ENCODE peak calls at places on chromosomes 6 and 20, in five cellular contexts. Z is substantia nigra; F is NCI-H1105; P is hypothalamus; T is CD4-positive, alpha-beta T cell. A is an unnamed sample.

GRCh38 chr6:10272591-10272990 is 142.3 kb downstream of the TFAP2A start:
- DNase-seq in T (no peak), P (no peak), F (no peak), Z (no peak), A (no peak)

GRCh38 chr20:54228841-54229240 is 21.0 kb downstream of the PFDN4 start:
- DNase-seq in P (no peak), Z (no peak), F (no peak), T (no peak), A (peak; percentile 64)

GRCh38 chr6:50655848-50656453 is 57.4 kb upstream of the TFAP2D start:
- DNase-seq in T (no peak), P (no peak), F (no peak), Z (no peak), A (peak; percentile 0)

GRCh38 chr6:116008470-116009229 is 52.0 kb downstream of the FRK start:
- DNase-seq in F (no peak), Z (no peak), P (no peak), T (no peak), A (peak; percentile 80)

GRCh38 chr20:35226775-35227681 is 538 bp downstream of the MMP24 start:
- DNase-seq in Z (peak; percentile 8), F (peak; percentile 17), P (peak; percentile 7), T (peak; percentile 26), A (peak; percentile 56)

GRCh38 chr6:111207141-111207858 is 120.0 kb downstream of the SLC16A10 start:
- DNase-seq in Z (no peak), T (no peak), P (no peak), F (no peak), A (peak; percentile 15)

GRCh38 chr6:125041740-125042459 is 79.7 kb downstream of the RNF217 start:
- DNase-seq in Z (no peak), T (no peak), F (no peak), P (no peak), A (peak; percentile 31)

GRCh38 chr20:61932199-61932592 is 133.5 kb downstream of the TAF4 start:
- DNase-seq in Z (no peak), F (no peak), P (no peak), T (no peak), A (no peak)

GRCh38 chr20:37741560-37741959 is 47.7 kb downstream of the CTNNBL1 start:
- DNase-seq in F (no peak), T (no peak), Z (no peak), P (no peak), A (peak; percentile 42)

GRCh38 chr6:14454467-14454763 is 336.8 kb downstream of the CD83 start:
- DNase-seq in T (no peak), Z (no peak), P (no peak), F (peak; percentile 15), A (no peak)

GRCh38 chr6:57302477-57302876 is 15.0 kb upstream of the PRIM2 start:
- DNase-seq in T (no peak), P (no peak), F (no peak), Z (no peak), A (peak; percentile 82)

GRCh38 chr6:26223677-26224546 is 136.7 kb downstream of the HFE start:
- DNase-seq in P (no peak), F (peak; percentile 93), T (peak; percentile 45), Z (peak; percentile 47), A (peak; percentile 98)

GRCh38 chr6:112058673-112059072 is 4.8 kb downstream of the CCN6 start:
- DNase-seq in T (no peak), P (no peak), Z (no peak), F (no peak), A (no peak)

GRCh38 chr6:45450801-45451200 is 73.1 kb upstream of the SUPT3H start:
- DNase-seq in P (no peak), T (no peak), Z (no peak), F (no peak), A (no peak)

GRCh38 chr6:15389759-15390723 is 144.2 kb downstream of the JARID2 start:
- DNase-seq in T (no peak), F (no peak), Z (peak; percentile 18), P (peak; percentile 17), A (peak; percentile 41)

GRCh38 chr6:48067148-48067709 is 43.8 kb downstream of the PTCHD4 start:
- DNase-seq in P (no peak), F (no peak), Z (no peak), T (no peak), A (no peak)

GRCh38 chr20:55160996-55161395 is 685.6 kb downstream of the DOK5 start:
- DNase-seq in T (no peak), F (no peak), P (no peak), Z (no peak), A (peak; percentile 99)

A was measured in fibroblast of lung.